ENCODE peak calls at places on chromosomes 11 and 22, in seven cellular contexts. X is mucosa of descending colon, O is MM.1S, K is upper lobe of right lung, F is thoracic aorta, J is cardiac fibroblast, Z is RWPE1. B is an unnamed sample.

GRCh38 chr11:8867856-8868705 is 42.9 kb upstream of the AKIP1 start:
- DNase-seq in J (peak; percentile 65), Z (no peak), F (no peak), X (no peak), K (no peak), O (no peak), B (no peak)

GRCh38 chr11:116661056-116661455 is 111.7 kb downstream of the BUD13 start:
- DNase-seq in K (no peak), O (no peak), X (no peak), J (no peak), Z (no peak), F (no peak), B (no peak)

GRCh38 chr11:8068605-8069221 is 12.3 kb upstream of the TUB start:
- DNase-seq in J (peak; percentile 88), O (no peak), X (peak; percentile 19), K (no peak), Z (peak; percentile 16), F (no peak), B (no peak)

GRCh38 chr22:17119481-17120202 is 1.5 kb downstream of the TMEM121B start:
- DNase-seq in X (peak; percentile 55), J (peak; percentile 20), Z (no peak), K (no peak), O (no peak), F (no peak), B (no peak)

GRCh38 chr11:118067006-118067405 is 9.9 kb upstream of the TMPRSS4 start:
- DNase-seq in J (no peak), O (no peak), K (no peak), Z (no peak), F (no peak), X (no peak), B (no peak)

GRCh38 chr11:21475276-21475675 is 717.6 kb upstream of the ANO5 start:
- DNase-seq in Z (no peak), K (no peak), J (no peak), O (no peak), X (no peak), F (no peak), B (no peak)

GRCh38 chr22:33841281-33842005 is 78.8 kb downstream of the LARGE1 start:
- DNase-seq in J (no peak), F (no peak), Z (no peak), O (no peak), X (no peak), K (no peak), B (no peak)

GRCh38 chr22:44437493-44438015 is 60.5 kb downstream of the RTL6 start:
- DNase-seq in Z (no peak), J (peak; percentile 21), O (no peak), K (no peak), F (no peak), X (no peak), B (no peak)

DNA sequence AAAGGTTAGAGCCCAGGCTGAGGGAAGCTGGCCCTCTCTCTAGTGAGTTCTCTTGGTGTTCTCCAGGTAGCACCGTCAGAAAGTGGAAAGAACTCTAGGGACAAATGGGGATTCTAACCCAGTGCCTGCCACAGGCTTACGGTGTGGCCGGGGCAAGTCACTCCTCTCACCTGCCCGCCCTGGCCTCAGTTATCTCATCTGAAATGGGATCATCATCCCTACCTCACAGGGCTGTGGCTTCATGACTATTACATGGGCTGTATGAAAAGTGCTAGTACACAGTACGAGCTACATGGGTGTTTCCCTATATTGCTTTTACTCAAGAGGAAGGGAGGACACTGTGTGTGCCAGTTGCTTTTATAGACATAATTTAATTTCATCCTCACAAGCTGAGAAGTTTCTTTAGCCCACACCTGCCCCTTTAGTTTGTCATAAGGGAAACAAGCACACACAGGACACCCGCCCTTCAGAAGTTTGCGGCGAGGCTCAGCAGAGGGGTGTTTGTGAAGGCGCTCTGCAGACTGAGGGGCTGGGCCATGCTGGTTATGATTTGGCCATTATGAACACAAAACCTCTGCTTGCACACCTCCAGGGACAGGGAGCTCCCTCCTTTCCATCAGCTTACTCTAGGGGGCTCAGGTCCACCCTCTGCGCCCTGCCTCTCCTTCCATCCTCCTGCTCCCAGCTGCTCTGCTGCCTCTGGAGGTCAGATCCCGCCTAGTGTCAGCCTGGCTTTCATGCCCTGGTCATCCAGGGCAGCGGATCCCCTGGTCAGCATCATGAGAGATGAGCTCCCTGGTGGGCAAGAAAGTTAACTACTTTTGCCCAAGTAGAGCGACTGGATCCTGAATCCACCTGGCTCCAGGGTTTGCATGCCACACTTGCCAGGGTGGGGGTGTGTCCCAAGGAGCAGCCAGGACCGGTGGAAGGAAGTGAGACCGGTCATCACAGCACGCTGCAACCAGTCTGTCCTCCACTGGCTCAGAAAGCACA is 1.2 kb downstream of the KLHL35 start:
- DNase-seq in O (no peak), Z (no peak), K (no peak), X (peak; percentile 32), J (no peak), F (no peak), B (no peak)
- TF ChIP-seq CTCF in O (no peak), Z (no peak), K (no peak), X (no peak), J (no peak), F (no peak), B (no peak)

DNA sequence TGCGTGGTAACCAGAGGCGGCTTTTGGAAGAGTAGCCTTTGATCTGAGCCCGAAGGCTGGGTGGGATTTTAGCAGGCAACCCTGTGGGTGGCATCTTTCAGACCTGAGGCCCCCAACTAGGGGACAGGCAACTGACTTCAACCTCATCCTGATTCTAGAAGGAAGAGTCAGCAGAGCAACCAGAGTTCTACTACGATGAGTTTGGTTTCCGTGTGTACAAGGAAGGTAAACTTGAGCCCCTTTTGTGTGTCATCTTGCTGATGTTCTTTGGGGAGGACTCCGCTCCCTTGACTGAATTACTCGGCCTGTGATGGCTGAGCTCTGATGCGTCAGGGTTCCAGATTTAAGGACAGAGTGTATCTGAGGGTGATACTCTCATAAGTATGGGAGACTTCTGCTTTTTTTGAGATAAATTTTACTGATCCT is 31.6 kb downstream of the SGSM3 start:
- DNase-seq in Z (no peak), F (no peak), O (no peak), J (no peak), K (no peak), X (no peak), B (no peak)
- TF ChIP-seq CTCF in Z (no peak), F (no peak), O (no peak), J (no peak), K (no peak), X (no peak), B (no peak)

GRCh38 chr11:86569109-86569508 is 103.3 kb downstream of the ME3 start:
- DNase-seq in F (no peak), Z (no peak), O (no peak), J (no peak), X (no peak), K (no peak), B (no peak)

GRCh38 chr11:86570457-86570856 is 102.0 kb downstream of the ME3 start:
- DNase-seq in Z (no peak), F (no peak), X (no peak), K (no peak), O (no peak), J (no peak), B (no peak)

GRCh38 chr11:86570020-86570419 is 102.4 kb downstream of the ME3 start:
- DNase-seq in F (no peak), Z (no peak), O (no peak), K (no peak), J (no peak), X (no peak), B (no peak)

GRCh38 chr11:86574493-86575207 is 97.8 kb downstream of the ME3 start:
- DNase-seq in Z (no peak), J (peak; percentile 50), K (no peak), O (no peak), X (no peak), F (no peak), B (no peak)

DNA sequence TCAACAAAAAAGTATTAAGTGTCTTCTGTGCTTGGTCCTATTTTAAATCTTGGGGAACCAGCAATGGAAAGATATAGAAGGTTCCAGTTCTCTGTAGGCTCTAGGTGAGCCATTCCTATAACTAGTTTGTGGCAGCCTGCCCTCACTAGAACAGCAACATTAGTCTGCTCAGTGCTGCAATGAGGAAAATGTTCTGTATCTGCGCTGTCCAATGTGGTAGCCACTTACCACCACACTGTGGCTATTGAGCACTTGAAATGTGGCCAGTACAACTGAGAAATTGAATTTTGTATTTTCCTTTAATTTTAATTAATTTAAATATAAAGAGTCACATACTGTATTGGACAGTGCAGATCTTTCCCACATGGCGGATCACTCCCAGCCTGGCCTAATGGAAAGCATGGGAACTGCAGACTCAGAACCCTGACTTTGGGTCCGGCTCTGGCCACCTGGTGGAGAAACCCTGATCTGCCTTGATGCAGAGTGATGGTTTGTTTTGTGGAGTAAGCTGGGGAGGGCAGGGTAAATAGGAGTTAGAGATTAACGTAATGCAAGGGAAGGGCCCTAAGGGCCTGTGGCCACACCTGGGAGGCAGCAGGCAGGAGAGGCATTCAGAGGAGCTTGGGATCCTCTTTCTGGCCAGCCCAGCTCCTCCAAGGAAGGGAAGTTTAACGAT is 101.0 kb downstream of the ME3 start:
- DNase-seq in F (no peak), O (no peak), J (no peak), X (peak; percentile 59), K (no peak), Z (no peak), B (no peak)
- TF ChIP-seq CTCF in F (peak; percentile 17), O (peak; percentile 6), J (peak; percentile 53), X (peak; percentile 33), K (no peak), Z (no peak), B (peak; percentile 29)

GRCh38 chr11:27703453-27703852 is 3.2 kb upstream of the BDNF start:
- DNase-seq in X (no peak), Z (peak; percentile 34), K (no peak), J (peak; percentile 39), O (no peak), F (no peak), B (no peak)

GRCh38 chr11:27701262-27702105 is 1.2 kb upstream of the BDNF start:
- DNase-seq in F (no peak), J (peak; percentile 61), K (peak; percentile 62), X (no peak), O (peak; percentile 41), Z (peak; percentile 29), B (no peak)

GRCh38 chr11:27700351-27701261 is at the start of gene BDNF:
- DNase-seq in J (peak; percentile 44), F (no peak), X (no peak), K (peak; percentile 65), O (peak; percentile 33), Z (peak; percentile 50), B (no peak)

GRCh38 chr11:27710536-27710935 is 10.3 kb upstream of the BDNF start:
- DNase-seq in X (no peak), Z (no peak), K (no peak), F (no peak), J (no peak), O (no peak), B (no peak)

DNA sequence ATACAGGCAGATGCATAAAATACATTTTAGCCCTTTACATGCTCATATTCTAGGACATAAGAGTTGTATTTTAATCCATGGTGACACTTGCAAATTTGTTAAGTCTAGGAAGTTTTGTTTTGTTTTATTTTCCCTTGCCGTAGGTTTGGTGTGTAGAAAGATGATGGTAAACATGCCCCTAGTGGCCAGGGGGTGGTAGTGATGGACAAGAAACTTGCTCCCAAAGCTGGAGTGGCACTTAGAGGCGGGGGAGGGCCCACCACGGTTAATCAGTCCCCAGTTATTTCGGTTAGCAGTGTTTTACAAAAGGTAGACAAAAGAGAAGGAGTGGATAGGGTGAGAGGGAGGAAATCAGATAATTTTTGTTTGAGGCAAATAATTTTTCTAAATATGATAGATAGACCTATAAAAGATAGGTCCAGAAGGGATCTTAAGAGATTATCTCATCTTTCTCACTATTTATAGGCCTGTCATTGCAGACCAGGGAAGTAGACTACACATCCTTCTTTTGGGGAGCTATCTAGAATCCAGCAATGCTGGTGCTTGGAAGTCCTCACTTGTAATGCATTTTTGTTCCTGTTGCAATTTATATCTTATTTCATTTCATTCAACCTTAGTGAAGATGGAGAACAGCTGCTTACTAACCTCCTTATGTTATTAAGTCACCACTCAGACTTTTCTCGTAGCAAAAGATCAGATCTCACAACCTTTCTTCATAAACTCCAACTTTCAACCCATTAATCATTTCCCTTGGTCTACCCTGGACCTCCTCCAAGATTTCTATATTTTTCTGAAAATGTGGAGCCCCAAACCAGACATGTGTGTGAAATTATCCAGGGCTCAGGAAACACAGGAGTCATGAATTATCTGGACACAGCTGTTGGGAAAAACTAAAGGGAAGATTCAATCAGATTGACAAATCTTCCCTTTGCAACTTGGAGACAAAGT is 5.9 kb upstream of the BDNF start:
- DNase-seq in X (no peak), J (no peak), Z (peak; percentile 46), O (peak; percentile 41), K (no peak), F (no peak), B (no peak)
- TF ChIP-seq CTCF in X (peak; percentile 54), J (peak; percentile 74), Z (peak; percentile 63), O (peak; percentile 78), K (peak; percentile 59), F (peak; percentile 36), B (peak; percentile 35)

B was measured in CD14-positive monocyte.